ENCODE peak calls at places on chromosome 10, in four cellular contexts. One of them, this sample, is unnamed.

GRCh38 chr10:133325392-133325760 is 11.3 kb downstream of the CALY start:
- DNase-seq in Right ventricle myocardium superior: peak
- DNase-seq in activated CD8-positive, alpha-beta memory T cell treated with anti-CD3 and anti-CD28 coated beads for 24 hours: no peak
- DNase-seq in endothelial cell: no peak
- DNase-seq in this sample: peak

GRCh38 chr10:91162050-91162494 is 58.4 kb upstream of the PCGF5 start:
- DNase-seq in activated CD8-positive, alpha-beta memory T cell treated with anti-CD3 and anti-CD28 coated beads for 24 hours: no peak
- DNase-seq in Right ventricle myocardium superior: no peak
- DNase-seq in endothelial cell: no peak
- DNase-seq in this sample: no peak

GRCh38 chr10:56646712-56647111 is 285.7 kb upstream of the ZWINT start:
- DNase-seq in endothelial cell: no peak
- DNase-seq in Right ventricle myocardium superior: no peak
- DNase-seq in activated CD8-positive, alpha-beta memory T cell treated with anti-CD3 and anti-CD28 coated beads for 24 hours: no peak
- DNase-seq in this sample: no peak

GRCh38 chr10:97596101-97597055 is 6.9 kb downstream of the C10orf62 start:
- DNase-seq in activated CD8-positive, alpha-beta memory T cell treated with anti-CD3 and anti-CD28 coated beads for 24 hours: no peak
- DNase-seq in Right ventricle myocardium superior: no peak
- DNase-seq in endothelial cell: no peak
- DNase-seq in this sample: no peak

GRCh38 chr10:69769395-69769989 is 32.2 kb upstream of the COL13A1 start:
- DNase-seq in activated CD8-positive, alpha-beta memory T cell treated with anti-CD3 and anti-CD28 coated beads for 24 hours: no peak
- DNase-seq in endothelial cell: no peak
- DNase-seq in Right ventricle myocardium superior: peak
- DNase-seq in this sample: peak

GRCh38 chr10:59225211-59225610 is 48.8 kb downstream of the PHYHIPL start:
- DNase-seq in endothelial cell: no peak
- DNase-seq in Right ventricle myocardium superior: no peak
- DNase-seq in activated CD8-positive, alpha-beta memory T cell treated with anti-CD3 and anti-CD28 coated beads for 24 hours: no peak
- DNase-seq in this sample: no peak

GRCh38 chr10:133126431-133127290 is 33.4 kb upstream of the KNDC1 start:
- DNase-seq in endothelial cell: no peak
- DNase-seq in activated CD8-positive, alpha-beta memory T cell treated with anti-CD3 and anti-CD28 coated beads for 24 hours: no peak
- DNase-seq in Right ventricle myocardium superior: peak
- DNase-seq in this sample: no peak

GRCh38 chr10:14507721-14508120 is 177.0 kb upstream of the FRMD4A start:
- DNase-seq in Right ventricle myocardium superior: no peak
- DNase-seq in activated CD8-positive, alpha-beta memory T cell treated with anti-CD3 and anti-CD28 coated beads for 24 hours: no peak
- DNase-seq in endothelial cell: no peak
- DNase-seq in this sample: no peak

This sample was measured in D341Med.